ENCODE peak calls at places on chromosomes 5 and 9, in six cellular contexts. Y is fibroblast of mammary gland; T is activated T-helper 1 cell treated with anti-CD3 and anti-CD28 coated beads, Interleukin-2, amount 50 U/mL, for 16 hours; S is colonic mucosa; W is PC-3; Z is HCEC 1CT. J is an unnamed sample.

GRCh38 chr5:73236541-73237128 is 63.6 kb downstream of the TMEM174 start:
- DNase-seq in Y (no peak), T (no peak), S (no peak), W (no peak), Z (no peak), J (no peak)

GRCh38 chr5:176985516-176985915 is 21.1 kb downstream of the UIMC1 start:
- DNase-seq in W (no peak), T (no peak), Y (no peak), S (no peak), Z (no peak), J (no peak)

GRCh38 chr5:66307647-66308257 is 163.7 kb downstream of the SREK1 start:
- DNase-seq in Z (peak), S (no peak), Y (peak), W (peak), T (no peak), J (no peak)

GRCh38 chr5:160271396-160271795 is 41.0 kb downstream of the CCNJL start:
- DNase-seq in Y (no peak), W (no peak), Z (no peak), T (no peak), S (peak), J (no peak)

GRCh38 chr5:134125195-134126015 is 10.9 kb downstream of the TCF7 start:
- DNase-seq in Z (peak), T (no peak), Y (peak), W (peak), S (no peak), J (peak)

GRCh38 chr5:170986598-170986997 is 124.8 kb downstream of the RANBP17 start:
- DNase-seq in T (no peak), Y (peak), W (peak), Z (no peak), S (no peak), J (no peak)

GRCh38 chr5:131973089-131973712 is 27.7 kb upstream of the MEIKIN start:
- DNase-seq in Y (no peak), W (no peak), Z (no peak), T (no peak), S (no peak), J (no peak)

GRCh38 chr9:97388721-97389238 is 23.1 kb upstream of the TDRD7 start:
- DNase-seq in W (peak), Y (no peak), S (no peak), Z (peak), T (no peak), J (no peak)

GRCh38 chr5:142945321-142945720 is 175.1 kb downstream of the ARHGAP26 start:
- DNase-seq in Y (no peak), T (no peak), S (no peak), Z (no peak), W (no peak), J (no peak)

GRCh38 chr9:34759432-34760134 is 49.6 kb upstream of the CCL21 start:
- DNase-seq in W (no peak), T (no peak), S (no peak), Y (no peak), Z (no peak), J (no peak)

GRCh38 chr9:16458696-16459420 is 411.6 kb downstream of the BNC2 start:
- DNase-seq in Z (peak), T (no peak), W (peak), Y (peak), S (no peak), J (no peak)

GRCh38 chr5:129807162-129807814 is 59.4 kb downstream of the MINAR2 start:
- DNase-seq in T (no peak), Y (no peak), S (no peak), W (no peak), Z (no peak), J (no peak)

GRCh38 chr5:84614907-84615306 is 230.2 kb upstream of the EDIL3 start:
- DNase-seq in S (no peak), Y (no peak), Z (no peak), T (no peak), W (no peak), J (no peak)

GRCh38 chr5:116343961-116344360 is 230.7 kb downstream of the SEMA6A start:
- DNase-seq in T (no peak), Z (no peak), W (no peak), Y (no peak), S (no peak), J (no peak)